ENCODE peak calls at places on chromosomes 7 and 10, in ten cellular contexts. M is spleen, U is foreskin keratinocyte, T is right lobe of liver, L is esophagus squamous epithelium, B is HFFc6, J is A549, K is progenitor cell of endocrine pancreas, W is astrocyte of the cerebellum, O is tibial artery. E is an unnamed sample.
A peak's percentile ranks its signal among the peaks of the same experiment; 100 is the strongest.

GRCh38 chr10:11521860-11522259 is 89.6 kb downstream of the USP6NL start:
- DNase-seq in M (no peak), O (no peak), T (no peak), W (peak; percentile 16), B (no peak), U (no peak), K (no peak), J (no peak), L (no peak), E (no peak)

GRCh38 chr10:3398825-3399646 is 226.5 kb upstream of the PITRM1 start:
- DNase-seq in T (no peak), L (no peak), J (no peak), U (no peak), O (no peak), B (no peak), M (peak; percentile 72), W (no peak), K (no peak), E (no peak)

GRCh38 chr7:20787658-20788057 is 972 bp upstream of the SP8 start:
- DNase-seq in J (no peak), W (no peak), K (no peak), O (no peak), L (no peak), M (no peak), T (no peak), B (no peak), U (no peak), E (no peak)

GRCh38 chr10:13115832-13116793 is 16.1 kb downstream of the OPTN start:
- DNase-seq in J (no peak), U (no peak), T (peak; percentile 33), W (no peak), B (no peak), M (no peak), K (no peak), O (no peak), L (no peak), E (no peak)

GRCh38 chr7:147406521-147407115 is 1183.9 kb upstream of the C7orf33 start:
- DNase-seq in K (no peak), U (no peak), L (no peak), M (no peak), J (no peak), T (no peak), B (no peak), W (no peak), O (no peak), E (no peak)

GRCh38 chr7:143375298-143376034 is 5.7 kb upstream of the ZYX start:
- DNase-seq in O (no peak), W (no peak), K (no peak), T (no peak), L (no peak), J (no peak), U (no peak), B (no peak), M (peak; percentile 80), E (no peak)

GRCh38 chr7:48094861-48095293 is 5.8 kb downstream of the UPP1 start:
- DNase-seq in O (no peak), L (no peak), U (peak; percentile 76), W (peak; percentile 59), K (no peak), J (no peak), B (peak; percentile 71), T (no peak), M (no peak), E (no peak)

GRCh38 chr10:100986623-100986951 is 710 bp downstream of the MRPL43 start:
- DNase-seq in K (no peak), L (no peak), W (no peak), T (no peak), B (no peak), J (no peak), O (no peak), U (no peak), M (no peak), E (no peak)

GRCh38 chr10:19908991-19909699 is 92.9 kb downstream of the PLXDC2 start:
- DNase-seq in B (no peak), J (no peak), M (no peak), O (no peak), T (no peak), W (no peak), U (no peak), L (no peak), K (no peak), E (no peak)

DNA sequence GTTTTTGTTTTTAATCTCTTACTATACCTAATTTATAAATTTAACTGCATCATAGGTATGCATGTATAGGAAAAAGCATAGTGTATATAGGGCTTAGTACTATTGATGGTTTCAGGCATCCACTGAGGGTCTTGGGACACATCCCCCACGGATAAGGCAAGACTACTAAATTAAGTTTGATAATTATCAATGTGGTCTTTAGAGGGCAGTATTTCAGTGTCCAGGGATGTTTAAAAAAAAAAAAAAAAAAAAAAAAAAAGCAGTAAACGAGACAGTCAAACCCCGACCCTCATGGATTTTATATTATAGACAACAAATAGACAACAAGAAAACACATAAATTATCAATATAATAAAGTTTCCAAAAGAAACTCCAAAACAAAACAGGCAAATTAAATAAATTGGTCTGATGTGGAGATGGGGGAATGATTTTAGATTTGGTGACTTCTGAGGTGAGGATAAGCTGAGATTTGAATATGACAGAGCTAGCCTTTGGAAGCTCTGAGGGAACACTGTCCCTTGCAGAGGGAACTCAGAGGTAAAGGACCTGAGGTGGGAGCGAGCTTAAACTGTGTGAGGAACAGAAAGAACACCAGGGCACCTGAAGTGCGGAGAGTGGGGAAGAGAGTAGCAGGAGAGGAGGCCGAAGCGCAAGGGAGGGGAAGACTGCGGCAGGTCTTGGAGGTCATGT is 14.8 kb downstream of the ACSM6 start:
- DNase-seq in U (no peak), J (no peak), W (no peak), B (no peak), L (no peak), M (no peak), O (no peak), T (no peak), K (no peak), E (no peak)
- TF ChIP-seq CTCF in U (peak; percentile 50), J (peak; percentile 79), W (peak; percentile 41), B (peak; percentile 64), L (no peak), M (no peak), O (no peak), T (peak; percentile 37), K (peak; percentile 49), E (no peak)

GRCh38 chr10:93703066-93703465 is 674 bp upstream of the FRA10AC1 start:
- DNase-seq in O (no peak), U (no peak), J (no peak), M (no peak), K (no peak), L (no peak), B (no peak), W (no peak), T (no peak), E (no peak)

GRCh38 chr10:93701903-93702277 is 502 bp downstream of the FRA10AC1 start:
- DNase-seq in K (no peak), U (no peak), W (no peak), M (no peak), B (peak; percentile 24), J (peak; percentile 12), T (no peak), O (no peak), L (no peak), E (no peak)

GRCh38 chr10:93707623-93708022 is 5.2 kb upstream of the FRA10AC1 start:
- DNase-seq in K (no peak), W (no peak), J (no peak), M (no peak), U (no peak), L (no peak), O (no peak), T (no peak), B (no peak), E (no peak)

GRCh38 chr10:93703841-93704240 is 1.4 kb upstream of the FRA10AC1 start:
- DNase-seq in J (no peak), U (no peak), W (no peak), M (no peak), O (no peak), L (no peak), B (no peak), T (no peak), K (no peak), E (no peak)

DNA sequence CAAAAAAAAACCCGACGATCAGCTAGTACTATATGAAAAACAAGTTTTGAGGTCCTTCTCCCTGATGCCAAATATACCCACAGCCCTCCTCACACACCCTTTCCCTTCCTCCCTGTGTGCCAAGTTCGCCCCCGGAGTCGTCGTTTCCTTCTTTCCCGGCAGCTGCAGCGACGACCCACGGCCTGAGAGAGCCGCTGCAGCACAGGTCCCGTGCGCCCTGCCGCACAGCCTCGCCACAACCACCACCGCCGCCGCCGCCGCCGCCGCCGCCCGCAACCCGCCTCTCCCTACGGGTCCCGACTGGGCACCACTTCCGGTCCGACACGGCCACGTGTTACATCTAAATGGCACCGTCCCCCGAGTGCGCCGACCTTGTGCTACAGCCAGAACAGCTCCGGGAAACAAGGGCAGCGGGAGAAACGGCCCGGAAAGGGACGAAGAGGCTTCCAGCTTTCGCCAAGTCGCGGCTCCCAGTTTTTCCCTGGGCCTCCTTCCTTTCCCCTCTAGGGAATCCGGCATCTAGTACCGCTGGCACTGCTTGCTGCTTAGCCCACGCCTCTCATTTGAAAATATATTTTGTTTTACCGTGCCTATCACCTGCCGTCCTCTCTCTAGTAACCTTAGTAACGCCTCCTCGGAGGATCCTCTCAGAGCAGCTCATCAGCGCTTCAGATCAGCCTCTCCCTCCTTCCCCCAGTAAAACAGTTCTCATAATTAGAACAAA is at the start of gene FRA10AC1:
- DNase-seq in W (peak; percentile 86), B (peak; percentile 93), M (peak; percentile 96), J (peak; percentile 96), U (peak; percentile 62), O (peak; percentile 94), T (peak; percentile 91), K (peak; percentile 91), L (peak; percentile 79), E (peak; percentile 78)
- TF ChIP-seq CTCF in W (peak; percentile 57), B (peak; percentile 67), M (peak; percentile 75), J (peak; percentile 46), U (peak; percentile 79), O (peak; percentile 55), T (peak; percentile 26), K (peak; percentile 64), L (peak; percentile 26), E (peak; percentile 35)

GRCh38 chr10:23157691-23158369 is 34.3 kb upstream of the PTF1A start:
- DNase-seq in L (no peak), J (peak; percentile 58), T (no peak), B (peak; percentile 10), W (peak; percentile 11), O (no peak), M (no peak), K (no peak), U (no peak), E (peak; percentile 57)
- TF ChIP-seq CTCF in L (no peak), J (no peak), T (no peak), B (no peak), W (no peak), O (no peak), M (no peak), K (no peak), U (no peak), E (peak; percentile 42)

DNA sequence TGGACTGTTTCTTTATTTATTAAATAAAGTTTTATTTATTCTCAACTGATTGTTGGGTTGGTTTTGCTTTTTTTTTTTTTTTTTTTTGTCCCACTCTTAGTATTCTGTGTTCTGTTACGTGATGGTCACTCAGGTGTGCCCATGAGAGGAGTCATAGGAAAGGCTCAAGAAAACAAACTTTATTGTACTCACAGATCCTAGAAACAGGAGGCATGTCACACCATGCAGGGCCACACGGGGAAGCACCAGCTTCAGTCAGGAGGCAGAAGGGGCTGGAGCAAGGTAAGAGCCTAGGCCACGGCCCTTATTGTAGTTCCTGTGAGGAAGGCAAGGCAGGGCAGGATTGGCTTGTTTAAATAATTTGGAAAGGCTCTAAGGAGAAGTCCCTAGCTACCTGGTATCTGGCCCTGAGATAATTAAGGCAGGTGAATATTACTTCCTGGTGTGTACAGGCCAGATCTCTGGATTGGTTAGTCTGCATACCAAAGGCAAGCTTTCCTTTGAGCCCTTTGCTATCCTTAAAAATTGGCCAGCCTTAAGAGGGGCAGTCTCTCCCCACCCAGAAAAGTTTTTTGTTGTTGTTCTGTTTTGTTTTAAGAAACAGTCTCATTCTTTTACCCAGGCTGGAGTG is 8.3 kb downstream of the ATOH7 start:
- DNase-seq in B (no peak), K (no peak), J (peak; percentile 38), M (no peak), T (no peak), L (no peak), O (no peak), W (no peak), U (no peak), E (no peak)
- TF ChIP-seq CTCF in B (peak; percentile 27), K (peak; percentile 41), J (no peak), M (no peak), T (no peak), L (no peak), O (no peak), W (no peak), U (no peak), E (no peak)